ENCODE peak calls at places on chromosomes 3 and 15, in nine cellular contexts. G is heart left ventricle, L is HCT116, C is adrenal gland, K is A549, M is spleen, Y is stomach, A is body of pancreas, O is tibial nerve. S is an unnamed sample.

GRCh38 chr3:190385835-190386688 is 1.9 kb upstream of the CLDN16 start:
- DNase-seq in G (no peak), L (peak), C (peak), K (peak), M (no peak), Y (no peak), A (no peak), O (peak), S (no peak)

GRCh38 chr3:179526989-179527391 is 35.7 kb upstream of the ACTL6A start:
- DNase-seq in G (peak), L (no peak), C (peak), K (no peak), M (no peak), Y (no peak), A (peak), O (peak), S (peak)

GRCh38 chr3:36932979-36933378 is 11.9 kb downstream of the TRANK1 start:
- DNase-seq in G (no peak), L (no peak), C (no peak), K (no peak), M (no peak), Y (no peak), A (no peak), O (no peak), S (no peak)

GRCh38 chr15:50051811-50052419 is 67.1 kb downstream of the ATP8B4 start:
- DNase-seq in G (peak), L (peak), C (peak), K (peak), M (no peak), Y (no peak), A (peak), O (peak), S (peak)

GRCh38 chr15:47184405-47185221 is 532.7 kb upstream of the SEMA6D start:
- DNase-seq in G (peak), L (no peak), C (no peak), K (no peak), M (peak), Y (no peak), A (peak), O (no peak), S (no peak)

GRCh38 chr3:24952388-24952787 is 457.7 kb upstream of the THRB start:
- DNase-seq in G (no peak), L (no peak), C (no peak), K (no peak), M (no peak), Y (no peak), A (no peak), O (no peak), S (no peak)

GRCh38 chr15:49421991-49422390 is 1.1 kb upstream of the FGF7 start:
- DNase-seq in G (peak), L (peak), C (no peak), K (no peak), M (peak), Y (peak), A (peak), O (peak), S (peak)

GRCh38 chr3:159077860-159078259 is 276.0 kb downstream of the MFSD1 start:
- DNase-seq in G (no peak), L (no peak), C (no peak), K (no peak), M (no peak), Y (no peak), A (no peak), O (no peak), S (no peak)

GRCh38 chr3:134342269-134342668 is 32.0 kb downstream of the AMOTL2 start:
- DNase-seq in G (no peak), L (no peak), C (no peak), K (no peak), M (peak), Y (no peak), A (no peak), O (no peak), S (no peak)

GRCh38 chr3:14899993-14900618 is 47.3 kb upstream of the NR2C2 start:
- DNase-seq in G (no peak), L (no peak), C (no peak), K (no peak), M (no peak), Y (peak), A (no peak), O (no peak), S (no peak)

GRCh38 chr3:24722106-24722505 is 227.5 kb upstream of the THRB start:
- DNase-seq in G (no peak), L (no peak), C (peak), K (no peak), M (no peak), Y (no peak), A (no peak), O (no peak), S (no peak)

GRCh38 chr3:38555149-38555840 is 59.2 kb downstream of the EXOG start:
- DNase-seq in G (no peak), L (no peak), C (no peak), K (no peak), M (peak), Y (no peak), A (no peak), O (no peak), S (no peak)

GRCh38 chr3:150721285-150722130 is 17.8 kb upstream of the ERICH6 start:
- DNase-seq in G (no peak), L (peak), C (no peak), K (peak), M (no peak), Y (no peak), A (no peak), O (no peak), S (no peak)

GRCh38 chr15:70034141-70034540 is 63.6 kb downstream of the TLE3 start:
- DNase-seq in G (no peak), L (no peak), C (no peak), K (no peak), M (no peak), Y (no peak), A (no peak), O (no peak), S (no peak)

GRCh38 chr15:91050128-91050455 is 27.7 kb upstream of the VPS33B start:
- DNase-seq in G (no peak), L (no peak), C (no peak), K (no peak), M (no peak), Y (no peak), A (no peak), O (no peak), S (no peak)

GRCh38 chr3:194083253-194084224 is 52.4 kb upstream of the HES1 start:
- DNase-seq in G (no peak), L (no peak), C (no peak), K (no peak), M (no peak), Y (no peak), A (no peak), O (no peak), S (no peak)

GRCh38 chr3:104896624-104897023 is 470.1 kb upstream of the ALCAM start:
- DNase-seq in G (no peak), L (no peak), C (no peak), K (no peak), M (no peak), Y (no peak), A (no peak), O (no peak), S (no peak)

GRCh38 chr3:21703291-21703690 is 47.7 kb downstream of the ZNF385D start:
- DNase-seq in G (no peak), L (no peak), C (no peak), K (no peak), M (no peak), Y (no peak), A (no peak), O (no peak), S (no peak)

GRCh38 chr3:175193815-175194518 is 334.8 kb downstream of the NAALADL2 start:
- DNase-seq in G (no peak), L (peak), C (no peak), K (no peak), M (no peak), Y (no peak), A (no peak), O (no peak), S (no peak)

GRCh38 chr3:158731938-158732855 is at the start of gene RARRES1:
- DNase-seq in G (peak), L (no peak), C (peak), K (peak), M (peak), Y (peak), A (peak), O (peak), S (no peak)

GRCh38 chr3:140022061-140022781 is 87.2 kb downstream of the CLSTN2 start:
- DNase-seq in G (peak), L (no peak), C (no peak), K (no peak), M (no peak), Y (no peak), A (no peak), O (no peak), S (peak)

GRCh38 chr3:171374260-171374659 is 85.9 kb downstream of the TNIK start:
- DNase-seq in G (no peak), L (no peak), C (no peak), K (no peak), M (no peak), Y (no peak), A (no peak), O (no peak), S (no peak)

GRCh38 chr3:45659661-45660566 is 29.3 kb upstream of the SACM1L start:
- DNase-seq in G (peak), L (peak), C (peak), K (peak), M (peak), Y (peak), A (peak), O (peak), S (peak)

GRCh38 chr3:182969277-182969676 is 11.1 kb downstream of the DCUN1D1 start:
- DNase-seq in G (no peak), L (no peak), C (no peak), K (peak), M (no peak), Y (no peak), A (no peak), O (no peak), S (no peak)

GRCh38 chr3:76582632-76583378 is 457.1 kb upstream of the ROBO2 start:
- DNase-seq in G (no peak), L (no peak), C (no peak), K (no peak), M (no peak), Y (no peak), A (no peak), O (no peak), S (no peak)

GRCh38 chr3:76586471-76586870 is 453.4 kb upstream of the ROBO2 start:
- DNase-seq in G (no peak), L (no peak), C (no peak), K (no peak), M (no peak), Y (no peak), A (no peak), O (no peak), S (no peak)

GRCh38 chr3:76582098-76582497 is 457.8 kb upstream of the ROBO2 start:
- DNase-seq in G (no peak), L (no peak), C (no peak), K (no peak), M (no peak), Y (no peak), A (no peak), O (no peak), S (no peak)

DNA sequence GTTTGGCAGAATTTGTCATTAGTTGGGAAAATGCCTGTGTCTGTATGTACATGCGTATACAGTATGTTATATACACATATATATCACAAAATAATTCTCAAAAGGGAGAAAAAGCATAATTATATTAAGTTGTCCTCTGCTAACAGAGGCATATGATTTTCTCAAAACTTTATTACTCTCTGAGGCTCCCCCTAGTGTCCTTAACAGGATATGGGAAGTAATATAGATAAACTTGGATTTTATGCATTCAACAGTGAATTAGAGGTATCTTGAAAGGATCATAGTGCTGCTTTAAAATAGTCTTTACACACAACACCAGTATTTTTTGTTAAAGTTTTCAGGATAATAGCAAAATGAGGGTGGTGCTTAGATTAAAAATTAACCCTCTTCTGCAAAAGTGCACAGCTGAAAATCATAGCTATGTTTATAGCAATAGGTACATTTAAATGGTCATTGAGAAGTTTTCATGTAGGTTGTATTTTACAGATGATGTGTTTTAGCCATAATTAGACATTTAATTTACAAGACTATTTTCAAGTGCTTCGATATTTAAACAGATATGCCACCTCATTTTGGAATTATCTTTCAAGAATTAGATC is 454.0 kb upstream of the ROBO2 start:
- DNase-seq in G (no peak), L (no peak), C (no peak), K (peak), M (no peak), Y (no peak), A (no peak), O (no peak), S (no peak)
- TF ChIP-seq CTCF in G (peak), L (no peak), C (no peak), K (peak), M (peak), Y (no peak), A (peak), O (no peak), S (no peak)

GRCh38 chr15:92941668-92942067 is 41.5 kb downstream of the CHD2 start:
- DNase-seq in G (no peak), L (no peak), C (no peak), K (no peak), M (no peak), Y (no peak), A (no peak), O (no peak), S (no peak)

GRCh38 chr15:92942706-92943105 is 42.6 kb downstream of the CHD2 start:
- DNase-seq in G (no peak), L (no peak), C (no peak), K (no peak), M (no peak), Y (no peak), A (no peak), O (no peak), S (no peak)

GRCh38 chr15:92943581-92943980 is 43.5 kb downstream of the CHD2 start:
- DNase-seq in G (no peak), L (no peak), C (no peak), K (no peak), M (no peak), Y (no peak), A (no peak), O (no peak), S (no peak)

GRCh38 chr15:92947071-92947730 is 47.1 kb downstream of the CHD2 start:
- DNase-seq in G (no peak), L (no peak), C (no peak), K (no peak), M (no peak), Y (no peak), A (no peak), O (no peak), S (no peak)

GRCh38 chr15:92944946-92945521 is 44.9 kb downstream of the CHD2 start:
- DNase-seq in G (no peak), L (no peak), C (no peak), K (no peak), M (no peak), Y (no peak), A (no peak), O (no peak), S (no peak)
- TF ChIP-seq POLR2A in G (no peak), L (no peak), C (no peak), K (no peak), M (no peak), Y (no peak), A (no peak), O (no peak), S (no peak)

DNA sequence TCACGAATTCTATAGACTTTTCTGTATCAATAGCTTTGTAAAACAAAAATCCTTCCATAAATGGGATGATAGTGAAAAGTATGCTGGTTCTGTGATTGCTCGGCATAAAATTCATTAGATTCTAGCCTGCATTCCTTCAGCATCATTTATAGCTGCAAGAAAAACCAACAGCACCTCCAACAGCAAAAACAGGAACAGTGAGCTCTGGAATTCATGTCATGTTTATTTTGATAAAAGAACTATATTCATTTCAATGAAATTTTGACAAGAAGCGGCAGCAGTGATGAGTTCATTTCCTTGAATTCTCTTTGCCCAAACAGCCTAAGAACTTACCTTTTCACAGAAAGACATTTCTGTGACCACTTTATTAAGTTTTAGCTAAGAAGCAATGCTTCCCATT is 515.2 kb upstream of the CCDC54 start:
- DNase-seq in G (no peak), L (no peak), C (no peak), K (no peak), M (no peak), Y (no peak), A (no peak), O (no peak), S (no peak)
- TF ChIP-seq CTCF in G (no peak), L (no peak), C (no peak), K (no peak), M (no peak), Y (no peak), A (no peak), O (peak), S (no peak)

GRCh38 chr15:65384505-65384894 is 6.7 kb upstream of the IGDCC3 start:
- DNase-seq in G (no peak), L (no peak), C (no peak), K (no peak), M (no peak), Y (no peak), A (no peak), O (no peak), S (no peak)

GRCh38 chr15:65386376-65386775 is 8.6 kb upstream of the IGDCC3 start:
- DNase-seq in G (no peak), L (no peak), C (no peak), K (no peak), M (no peak), Y (no peak), A (no peak), O (no peak), S (no peak)

GRCh38 chr15:65385868-65386253 is 8.1 kb upstream of the IGDCC3 start:
- DNase-seq in G (no peak), L (no peak), C (peak), K (no peak), M (no peak), Y (no peak), A (no peak), O (no peak), S (no peak)

GRCh38 chr15:65383991-65384390 is 6.2 kb upstream of the IGDCC3 start:
- DNase-seq in G (no peak), L (no peak), C (no peak), K (no peak), M (no peak), Y (no peak), A (no peak), O (no peak), S (no peak)

GRCh38 chr15:65384895-65385867 is 7.4 kb upstream of the IGDCC3 start:
- DNase-seq in G (peak), L (peak), C (peak), K (peak), M (peak), Y (peak), A (peak), O (peak), S (peak)
- TF ChIP-seq POLR2A in G (no peak), L (no peak), C (peak), K (no peak), M (no peak), Y (no peak), A (no peak), O (no peak), S (no peak)

DNA sequence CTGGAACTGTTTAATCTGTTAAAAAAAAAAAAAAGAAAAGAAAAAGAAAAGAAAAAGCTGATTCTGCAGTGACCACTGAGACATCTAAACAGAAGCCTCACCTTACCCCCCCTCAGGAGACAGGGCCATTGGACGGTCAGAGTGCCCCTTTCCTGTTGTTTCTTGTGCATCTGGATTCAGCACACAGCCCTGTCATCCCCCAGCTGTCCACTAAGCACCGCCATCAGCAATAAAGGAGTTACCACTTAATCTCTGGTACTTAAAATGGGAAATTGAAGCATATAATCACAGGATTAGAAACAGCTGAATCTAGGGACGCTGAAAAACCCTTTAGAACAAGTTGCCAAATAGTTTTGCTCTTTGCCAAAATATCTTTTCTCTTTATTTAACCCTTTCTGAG is 62.5 kb downstream of the TRIM69 start:
- DNase-seq in G (no peak), L (peak), C (no peak), K (peak), M (no peak), Y (no peak), A (no peak), O (no peak), S (no peak)
- TF ChIP-seq CTCF in G (no peak), L (no peak), C (peak), K (no peak), M (no peak), Y (no peak), A (peak), O (no peak), S (no peak)

S was measured in gastrocnemius medialis.